ENCODE peak calls at places on chromosomes 11 and 22, in four cellular contexts. One of them, this sample, is unnamed.

GRCh38 chr22:27682438-27682837 is 119.1 kb downstream of the MN1 start:
- DNase-seq in islet precursor cell: no peak
- DNase-seq in osteocyte: no peak
- DNase-seq in HTR-8/SVneo: no peak
- DNase-seq in this sample: no peak

GRCh38 chr11:64534391-64534801 is 56.6 kb upstream of the SLC22A12 start:
- DNase-seq in islet precursor cell: no peak
- DNase-seq in HTR-8/SVneo: no peak
- DNase-seq in osteocyte: no peak
- DNase-seq in this sample: no peak

GRCh38 chr11:114263510-114264170 is 32.6 kb upstream of the NNMT start:
- DNase-seq in islet precursor cell: no peak
- DNase-seq in HTR-8/SVneo: no peak
- DNase-seq in osteocyte: no peak
- DNase-seq in this sample: no peak

GRCh38 chr11:33942954-33943353 is 51.1 kb upstream of the LMO2 start:
- DNase-seq in HTR-8/SVneo: no peak
- DNase-seq in osteocyte: no peak
- DNase-seq in islet precursor cell: no peak
- DNase-seq in this sample: no peak

GRCh38 chr22:27108425-27109114 is 451.2 kb downstream of the MIAT start:
- DNase-seq in islet precursor cell: no peak
- DNase-seq in HTR-8/SVneo: no peak
- DNase-seq in osteocyte: no peak
- DNase-seq in this sample: no peak

GRCh38 chr11:32325187-32325586 is 110.2 kb downstream of the WT1 start:
- DNase-seq in islet precursor cell: no peak
- DNase-seq in HTR-8/SVneo: no peak
- DNase-seq in osteocyte: no peak
- DNase-seq in this sample: no peak

GRCh38 chr11:120324932-120325810 is at the start of gene TLCD5:
- DNase-seq in islet precursor cell: peak
- DNase-seq in osteocyte: peak
- DNase-seq in HTR-8/SVneo: peak
- DNase-seq in this sample: peak

GRCh38 chr22:42649261-42650056 is at the start of gene CYB5R3:
- DNase-seq in osteocyte: peak
- DNase-seq in islet precursor cell: peak
- DNase-seq in HTR-8/SVneo: peak
- DNase-seq in this sample: peak

GRCh38 chr11:124896071-124896750 is 1.5 kb downstream of the ROBO4 start:
- DNase-seq in islet precursor cell: peak
- DNase-seq in HTR-8/SVneo: no peak
- DNase-seq in osteocyte: peak
- DNase-seq in this sample: no peak

GRCh38 chr11:37409124-37409523 is 811.1 kb upstream of the RAG2 start:
- DNase-seq in islet precursor cell: no peak
- DNase-seq in osteocyte: no peak
- DNase-seq in HTR-8/SVneo: no peak
- DNase-seq in this sample: no peak

GRCh38 chr11:66978717-66979116 is 3.6 kb downstream of the C11orf86 start:
- DNase-seq in osteocyte: no peak
- DNase-seq in islet precursor cell: no peak
- DNase-seq in HTR-8/SVneo: no peak
- DNase-seq in this sample: no peak

GRCh38 chr22:41352058-41352457 is 29.7 kb upstream of the TEF start:
- DNase-seq in islet precursor cell: peak
- DNase-seq in osteocyte: no peak
- DNase-seq in HTR-8/SVneo: no peak
- DNase-seq in this sample: no peak

GRCh38 chr11:69217276-69218105 is 61.8 kb downstream of the SMIM38 start:
- DNase-seq in HTR-8/SVneo: no peak
- DNase-seq in osteocyte: peak
- DNase-seq in islet precursor cell: peak
- DNase-seq in this sample: no peak

GRCh38 chr11:12995211-12995610 is 13.9 kb upstream of the RASSF10 start:
- DNase-seq in HTR-8/SVneo: no peak
- DNase-seq in islet precursor cell: no peak
- DNase-seq in osteocyte: no peak
- DNase-seq in this sample: no peak

GRCh38 chr22:25774575-25775026 is 32.6 kb downstream of the MYO18B start:
- DNase-seq in HTR-8/SVneo: no peak
- DNase-seq in islet precursor cell: peak
- DNase-seq in osteocyte: no peak
- DNase-seq in this sample: no peak

GRCh38 chr11:118610773-118611432 is 3.5 kb downstream of the PHLDB1 start:
- DNase-seq in islet precursor cell: peak
- DNase-seq in osteocyte: peak
- DNase-seq in HTR-8/SVneo: no peak
- DNase-seq in this sample: no peak

GRCh38 chr11:118774032-118774431 is 16.9 kb downstream of the DDX6 start:
- DNase-seq in HTR-8/SVneo: no peak
- DNase-seq in islet precursor cell: no peak
- DNase-seq in osteocyte: no peak
- DNase-seq in this sample: no peak

GRCh38 chr11:130947889-130948288 is 31.6 kb upstream of the SNX19 start:
- DNase-seq in islet precursor cell: no peak
- DNase-seq in osteocyte: no peak
- DNase-seq in HTR-8/SVneo: no peak
- DNase-seq in this sample: no peak

GRCh38 chr11:103491777-103492176 is 382.6 kb downstream of the DYNC2H1 start:
- DNase-seq in osteocyte: no peak
- DNase-seq in HTR-8/SVneo: no peak
- DNase-seq in islet precursor cell: peak
- DNase-seq in this sample: no peak

GRCh38 chr11:126522606-126523005 is 167.1 kb downstream of the ST3GAL4 start:
- DNase-seq in HTR-8/SVneo: no peak
- DNase-seq in islet precursor cell: no peak
- DNase-seq in osteocyte: no peak
- DNase-seq in this sample: no peak

GRCh38 chr11:68688881-68689280 is 4.5 kb downstream of the GAL start:
- DNase-seq in islet precursor cell: peak
- DNase-seq in osteocyte: no peak
- DNase-seq in HTR-8/SVneo: no peak
- DNase-seq in this sample: no peak

GRCh38 chr11:61160487-61161189 is 588 bp downstream of the VPS37C start:
- DNase-seq in islet precursor cell: peak
- DNase-seq in osteocyte: no peak
- DNase-seq in HTR-8/SVneo: no peak
- DNase-seq in this sample: no peak

GRCh38 chr11:57482782-57483569 is 22.6 kb downstream of the RTN4RL2 start:
- DNase-seq in osteocyte: no peak
- DNase-seq in islet precursor cell: peak
- DNase-seq in HTR-8/SVneo: no peak
- DNase-seq in this sample: peak

GRCh38 chr22:23714596-23715588 is 24.1 kb downstream of the RGL4 start:
- DNase-seq in osteocyte: no peak
- DNase-seq in HTR-8/SVneo: no peak
- DNase-seq in islet precursor cell: no peak
- DNase-seq in this sample: no peak

GRCh38 chr22:35489225-35489624 is 51.4 kb upstream of the RASD2 start:
- DNase-seq in osteocyte: no peak
- DNase-seq in HTR-8/SVneo: no peak
- DNase-seq in islet precursor cell: no peak
- DNase-seq in this sample: no peak

This sample was measured in SJCRH30.